ENCODE peak calls at places on chromosome 10, in four cellular contexts. One of them, this sample, is unnamed.

GRCh38 chr10:5598085-5598690 is 68.2 kb downstream of the ASB13 start:
- DNase-seq in progenitor cell of endocrine pancreas: no peak
- DNase-seq in GM13977: no peak
- DNase-seq in left lung: no peak
- DNase-seq in this sample: no peak

GRCh38 chr10:69666756-69667155 is 36.7 kb downstream of the FAM241B start:
- DNase-seq in progenitor cell of endocrine pancreas: no peak
- DNase-seq in GM13977: no peak
- DNase-seq in left lung: no peak
- DNase-seq in this sample: no peak

GRCh38 chr10:58275908-58276307 is 6.9 kb downstream of the CISD1 start:
- DNase-seq in progenitor cell of endocrine pancreas: no peak
- DNase-seq in GM13977: no peak
- DNase-seq in left lung: no peak
- DNase-seq in this sample: no peak

GRCh38 chr10:79132681-79133381 is 64.1 kb downstream of the ZMIZ1 start:
- DNase-seq in progenitor cell of endocrine pancreas: no peak
- DNase-seq in GM13977: no peak
- DNase-seq in left lung: no peak
- DNase-seq in this sample: peak

GRCh38 chr10:26931223-26931622 is 70.5 kb upstream of the ABI1 start:
- DNase-seq in progenitor cell of endocrine pancreas: no peak
- DNase-seq in GM13977: peak
- DNase-seq in left lung: no peak
- DNase-seq in this sample: peak

GRCh38 chr10:6920072-6921019 is 340.3 kb upstream of the PRKCQ start:
- DNase-seq in progenitor cell of endocrine pancreas: peak
- DNase-seq in GM13977: peak
- DNase-seq in left lung: peak
- DNase-seq in this sample: peak

GRCh38 chr10:125144693-125145623 is 15.4 kb downstream of the CTBP2 start:
- DNase-seq in progenitor cell of endocrine pancreas: no peak
- DNase-seq in GM13977: peak
- DNase-seq in left lung: no peak
- DNase-seq in this sample: no peak

GRCh38 chr10:77801474-77802238 is 124.9 kb downstream of the DLG5 start:
- DNase-seq in progenitor cell of endocrine pancreas: no peak
- DNase-seq in GM13977: peak
- DNase-seq in left lung: no peak
- DNase-seq in this sample: no peak

GRCh38 chr10:88150338-88150737 is 286.9 kb downstream of the PTEN start:
- DNase-seq in progenitor cell of endocrine pancreas: no peak
- DNase-seq in GM13977: no peak
- DNase-seq in left lung: no peak
- DNase-seq in this sample: no peak

GRCh38 chr10:3781458-3782098 is 3.4 kb downstream of the KLF6 start:
- DNase-seq in progenitor cell of endocrine pancreas: no peak
- DNase-seq in GM13977: no peak
- DNase-seq in left lung: peak
- DNase-seq in this sample: no peak

GRCh38 chr10:14617125-14617524 is 157.6 kb downstream of the FAM107B start:
- DNase-seq in progenitor cell of endocrine pancreas: no peak
- DNase-seq in GM13977: no peak
- DNase-seq in left lung: no peak
- DNase-seq in this sample: no peak
- TF ChIP-seq CTCF in progenitor cell of endocrine pancreas: no peak
- TF ChIP-seq CTCF in GM13977: no peak
- TF ChIP-seq CTCF in left lung: no peak
- TF ChIP-seq CTCF in this sample: no peak

DNA sequence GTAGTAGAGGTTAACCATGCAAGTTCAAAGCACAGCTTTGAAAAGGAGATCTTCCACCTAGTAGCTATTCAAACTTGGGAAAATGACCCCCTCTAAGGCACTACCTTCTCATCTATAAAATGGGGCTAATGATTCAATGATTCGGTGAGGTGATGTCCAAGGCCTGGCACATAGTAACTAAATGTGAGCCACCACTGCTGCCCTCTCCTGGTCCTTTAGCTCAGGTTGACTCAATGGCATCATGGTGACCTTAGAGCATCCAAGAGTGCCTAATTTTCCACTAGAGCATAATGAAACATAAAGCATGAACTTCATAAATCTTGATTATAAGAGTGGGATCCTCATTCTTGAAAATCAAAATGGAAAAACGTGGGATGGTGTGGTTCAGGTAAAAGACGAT is 16.3 kb upstream of the PLCE1 start:
- DNase-seq in progenitor cell of endocrine pancreas: no peak
- DNase-seq in GM13977: no peak
- DNase-seq in left lung: no peak
- DNase-seq in this sample: no peak
- TF ChIP-seq CTCF in progenitor cell of endocrine pancreas: no peak
- TF ChIP-seq CTCF in GM13977: peak
- TF ChIP-seq CTCF in left lung: no peak
- TF ChIP-seq CTCF in this sample: no peak

GRCh38 chr10:34732926-34733325 is 82.2 kb downstream of the PARD3 start:
- DNase-seq in progenitor cell of endocrine pancreas: no peak
- DNase-seq in GM13977: no peak
- DNase-seq in left lung: no peak
- DNase-seq in this sample: no peak
- TF ChIP-seq CTCF in progenitor cell of endocrine pancreas: peak
- TF ChIP-seq CTCF in GM13977: peak
- TF ChIP-seq CTCF in left lung: no peak
- TF ChIP-seq CTCF in this sample: no peak

GRCh38 chr10:70887804-70888800 is at the start of gene PCBD1:
- DNase-seq in progenitor cell of endocrine pancreas: peak
- DNase-seq in GM13977: peak
- DNase-seq in left lung: peak
- DNase-seq in this sample: peak
- TF ChIP-seq CTCF in progenitor cell of endocrine pancreas: no peak
- TF ChIP-seq CTCF in GM13977: no peak
- TF ChIP-seq CTCF in left lung: no peak
- TF ChIP-seq CTCF in this sample: no peak

DNA sequence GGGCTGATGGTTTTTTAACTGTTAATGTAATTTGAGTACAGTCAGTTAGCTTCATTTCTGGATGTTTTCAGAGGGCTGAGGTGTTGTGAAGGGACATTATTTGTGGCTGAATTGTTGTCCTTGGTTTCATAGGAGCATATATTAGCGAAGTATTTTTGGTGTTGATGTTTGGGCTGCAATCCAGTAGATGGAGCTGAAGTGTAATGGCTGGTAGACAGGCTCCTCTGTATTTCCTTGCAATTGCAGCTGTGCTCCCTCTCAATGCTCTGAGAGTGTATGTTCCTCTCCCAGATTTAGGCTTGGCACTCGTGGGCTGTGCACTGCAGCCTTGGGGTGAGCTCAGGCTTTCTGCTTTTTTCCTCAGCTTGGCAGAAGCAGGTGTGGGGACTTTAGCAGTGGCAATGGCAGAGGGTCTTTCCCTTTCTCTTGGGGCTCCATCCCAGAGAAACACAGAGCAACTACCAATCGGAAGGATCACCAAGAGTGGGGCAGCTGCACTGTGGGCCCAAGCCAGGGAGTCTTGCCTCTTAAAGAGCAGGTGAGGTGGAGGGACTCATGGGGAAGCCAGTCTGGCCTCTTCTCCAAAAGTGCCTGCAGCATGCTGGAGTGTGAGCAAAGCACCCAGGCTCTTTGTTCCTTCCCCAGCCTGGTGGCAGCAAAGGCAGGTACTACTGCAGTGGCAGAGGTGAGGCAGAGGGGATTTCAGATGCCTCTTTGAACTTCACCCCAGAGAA is 544.4 kb downstream of the SH2D4B start:
- DNase-seq in progenitor cell of endocrine pancreas: no peak
- DNase-seq in GM13977: no peak
- DNase-seq in left lung: no peak
- DNase-seq in this sample: no peak
- TF ChIP-seq CTCF in progenitor cell of endocrine pancreas: peak
- TF ChIP-seq CTCF in GM13977: peak
- TF ChIP-seq CTCF in left lung: no peak
- TF ChIP-seq CTCF in this sample: no peak

DNA sequence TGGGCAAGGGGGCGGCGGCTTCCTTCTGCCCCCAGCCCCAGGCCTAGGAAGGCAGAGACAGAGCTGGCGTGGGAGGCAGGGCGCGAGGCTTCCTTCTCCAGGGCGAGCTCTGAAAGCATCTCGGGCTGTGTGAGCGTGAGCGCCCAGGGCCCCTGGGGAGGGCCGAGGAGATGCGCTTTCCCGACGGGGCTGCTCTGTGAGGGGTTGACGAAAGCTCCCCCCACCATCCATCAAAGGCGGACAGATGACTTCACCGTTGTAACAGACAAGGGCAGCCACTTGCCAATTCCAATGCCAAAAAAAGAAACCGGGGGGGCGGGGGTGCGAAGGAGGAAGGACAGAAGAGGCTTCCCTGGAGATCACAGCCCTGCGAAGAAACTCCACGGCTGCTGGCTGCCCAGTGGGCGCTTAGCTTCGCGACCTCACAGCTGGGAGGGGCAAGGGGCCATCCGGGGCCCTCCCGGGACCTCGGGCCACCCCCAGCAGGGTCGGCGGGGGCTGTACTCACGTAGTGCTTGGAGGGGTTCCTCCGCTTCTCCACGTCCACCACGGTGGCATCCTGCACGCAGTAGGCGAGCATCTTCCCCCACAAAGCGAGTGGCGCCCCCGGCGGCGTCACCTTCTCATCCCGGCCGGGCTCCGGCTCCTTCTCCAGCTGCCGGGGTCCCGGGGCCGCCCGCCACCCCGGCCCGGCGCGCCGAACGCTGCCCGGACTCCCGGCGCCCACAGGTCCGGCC is 521 bp downstream of the SH3PXD2A start:
- DNase-seq in progenitor cell of endocrine pancreas: peak
- DNase-seq in GM13977: peak
- DNase-seq in left lung: no peak
- DNase-seq in this sample: peak
- TF ChIP-seq CTCF in progenitor cell of endocrine pancreas: peak
- TF ChIP-seq CTCF in GM13977: peak
- TF ChIP-seq CTCF in left lung: no peak
- TF ChIP-seq CTCF in this sample: no peak

GRCh38 chr10:12710594-12711343 is 290.7 kb downstream of the CCDC3 start:
- DNase-seq in progenitor cell of endocrine pancreas: peak
- DNase-seq in GM13977: peak
- DNase-seq in left lung: peak
- DNase-seq in this sample: peak

GRCh38 chr10:12712284-12712983 is 289.1 kb downstream of the CCDC3 start:
- DNase-seq in progenitor cell of endocrine pancreas: no peak
- DNase-seq in GM13977: no peak
- DNase-seq in left lung: no peak
- DNase-seq in this sample: no peak

GRCh38 chr10:12710157-12710556 is 291.4 kb downstream of the CCDC3 start:
- DNase-seq in progenitor cell of endocrine pancreas: no peak
- DNase-seq in GM13977: no peak
- DNase-seq in left lung: no peak
- DNase-seq in this sample: no peak

GRCh38 chr10:12709516-12709915 is 292.0 kb downstream of the CCDC3 start:
- DNase-seq in progenitor cell of endocrine pancreas: no peak
- DNase-seq in GM13977: no peak
- DNase-seq in left lung: no peak
- DNase-seq in this sample: no peak

DNA sequence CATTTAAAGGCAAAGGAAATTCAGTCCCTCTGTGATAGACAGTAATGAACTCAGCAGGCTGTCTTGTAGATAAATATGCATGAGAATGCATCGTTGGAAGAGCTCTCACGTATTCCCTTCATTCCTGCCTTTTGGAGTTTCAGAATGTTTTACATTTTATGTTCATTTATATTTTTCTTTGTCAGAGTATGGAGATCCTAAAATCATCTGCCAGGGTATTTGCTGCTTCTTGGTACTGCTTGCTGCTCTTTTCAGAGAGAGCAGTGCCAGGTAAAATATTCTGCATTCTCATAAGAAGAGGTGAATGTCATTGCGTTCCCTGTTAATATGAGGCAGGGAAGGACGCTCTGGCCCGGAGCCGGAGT is 290.2 kb downstream of the CCDC3 start:
- DNase-seq in progenitor cell of endocrine pancreas: no peak
- DNase-seq in GM13977: no peak
- DNase-seq in left lung: no peak
- DNase-seq in this sample: no peak
- TF ChIP-seq CTCF in progenitor cell of endocrine pancreas: no peak
- TF ChIP-seq CTCF in GM13977: no peak
- TF ChIP-seq CTCF in left lung: no peak
- TF ChIP-seq CTCF in this sample: peak

GRCh38 chr10:34522542-34522941 is 292.6 kb downstream of the PARD3 start:
- DNase-seq in progenitor cell of endocrine pancreas: no peak
- DNase-seq in GM13977: peak
- DNase-seq in left lung: no peak
- DNase-seq in this sample: no peak
- TF ChIP-seq CTCF in progenitor cell of endocrine pancreas: no peak
- TF ChIP-seq CTCF in GM13977: peak
- TF ChIP-seq CTCF in left lung: no peak
- TF ChIP-seq CTCF in this sample: no peak

DNA sequence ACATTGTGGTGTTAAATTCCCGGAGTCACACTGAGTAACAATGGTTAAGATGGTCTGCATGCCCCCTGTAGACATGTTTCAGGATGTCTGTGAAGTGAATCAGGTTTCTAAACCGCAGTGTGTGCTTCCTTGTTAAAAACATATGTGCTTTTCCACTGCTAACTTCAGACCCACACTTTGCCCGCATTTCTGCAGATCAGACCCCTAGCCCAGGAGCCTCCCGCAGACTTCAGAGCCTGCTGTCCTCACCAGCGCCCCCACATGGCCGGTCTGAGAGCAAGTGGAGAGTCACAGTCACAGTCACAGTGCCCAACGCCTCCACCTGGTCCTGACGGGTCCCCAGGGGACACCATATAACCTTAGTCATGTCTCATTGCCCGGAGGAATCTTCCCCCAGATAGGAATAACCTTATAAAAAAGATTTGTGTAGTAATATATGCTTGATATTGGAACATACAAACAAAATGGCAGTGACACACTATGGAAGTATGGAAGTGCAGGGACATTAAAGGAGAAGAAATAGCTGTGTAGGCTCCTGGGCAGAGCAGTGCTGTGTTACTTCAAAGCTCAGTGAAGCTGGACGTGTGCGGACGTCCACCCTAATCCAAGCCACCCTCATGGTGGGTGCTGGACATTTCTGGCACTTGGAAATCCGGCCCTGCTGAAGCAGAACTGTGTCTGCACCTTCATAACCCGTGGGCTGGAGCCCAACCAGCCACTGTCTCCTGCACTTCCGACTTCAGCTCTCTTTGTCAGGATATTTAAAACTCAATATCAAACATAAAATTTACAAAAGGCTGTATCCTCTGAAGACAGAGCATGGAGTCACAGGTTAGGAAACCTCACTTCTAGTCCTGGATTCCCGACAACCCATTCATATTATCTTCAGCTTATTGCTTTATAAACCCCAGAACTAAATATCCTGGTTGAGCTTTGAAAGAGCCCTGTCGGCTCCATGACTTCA is 29.0 kb downstream of the GSTO2 start:
- DNase-seq in progenitor cell of endocrine pancreas: peak
- DNase-seq in GM13977: no peak
- DNase-seq in left lung: no peak
- DNase-seq in this sample: peak
- TF ChIP-seq CTCF in progenitor cell of endocrine pancreas: peak
- TF ChIP-seq CTCF in GM13977: peak
- TF ChIP-seq CTCF in left lung: peak
- TF ChIP-seq CTCF in this sample: peak